ENCODE peak calls at places on chromosomes 6 and 20, in seven cellular contexts. Y is activated gamma-delta T cell treated with anti-CD3 and anti-CD28 coated beads, Interleukin-2, amount 50 U/mL, for 16 hours; I is anterior cingulate cortex; B is endothelial cell; Q is retinal pigment epithelial cell; P is cardiac muscle cell; O is EL. A is an unnamed sample.

GRCh38 chr20:22861231-22861980 is 173.7 kb upstream of the SSTR4 start:
- DNase-seq in Y (no peak), B (no peak), P (no peak), O (no peak), Q (no peak), I (no peak), A (peak; percentile 5)

GRCh38 chr6:108618623-108619152 is 58.0 kb downstream of the FOXO3 start:
- DNase-seq in Q (no peak), Y (no peak), I (no peak), O (no peak), B (no peak), P (no peak), A (no peak)

GRCh38 chr6:25637946-25638345 is 14.1 kb upstream of the SCGN start:
- DNase-seq in B (no peak), O (no peak), Q (no peak), P (peak; percentile 3), I (no peak), Y (no peak), A (no peak)

GRCh38 chr6:90286884-90287488 is 9.7 kb downstream of the BACH2 start:
- DNase-seq in Q (no peak), P (peak; percentile 66), B (peak; percentile 57), Y (no peak), O (peak; percentile 38), I (no peak), A (peak; percentile 21)

GRCh38 chr20:35669221-35669620 is 4.5 kb upstream of the CPNE1 start:
- DNase-seq in B (no peak), O (no peak), I (no peak), Q (no peak), Y (no peak), P (no peak), A (no peak)

GRCh38 chr20:10511507-10512231 is 76.6 kb downstream of the SLX4IP start:
- DNase-seq in Q (peak; percentile 87), Y (peak; percentile 57), B (no peak), O (peak; percentile 97), I (peak; percentile 34), P (peak; percentile 58), A (peak; percentile 91)

GRCh38 chr6:156057869-156058268 is 602.2 kb upstream of the NOX3 start:
- DNase-seq in Q (no peak), B (no peak), O (peak; percentile 16), Y (no peak), I (no peak), P (no peak), A (no peak)

GRCh38 chr6:3822747-3823445 is 26.3 kb upstream of the FAM50B start:
- DNase-seq in Q (no peak), Y (no peak), O (no peak), P (no peak), B (no peak), I (no peak), A (peak; percentile 6)

A was measured in kidney glomerular epithelial cell.